ENCODE peak calls at places on chromosome 21, in ten cellular contexts. One of them, this sample, is unnamed.

GRCh38 chr21:41369105-41369914 is 7.5 kb downstream of the MX2 start:
- DNase-seq in NCI-H774: no peak
- DNase-seq in PC-3: no peak
- DNase-seq in COR-L47: peak
- DNase-seq in NCI-H1105: no peak
- DNase-seq in nucleus accumbens: no peak
- DNase-seq in NB4: peak
- DNase-seq in EL: no peak
- DNase-seq in activated naive CD4-positive, alpha-beta T cell: no peak
- DNase-seq in naive B cell: peak
- DNase-seq in this sample: no peak

GRCh38 chr21:37829447-37829846 is 86.8 kb downstream of the KCNJ6 start:
- DNase-seq in NCI-H774: no peak
- DNase-seq in PC-3: peak
- DNase-seq in COR-L47: no peak
- DNase-seq in NCI-H1105: no peak
- DNase-seq in nucleus accumbens: no peak
- DNase-seq in NB4: peak
- DNase-seq in EL: peak
- DNase-seq in activated naive CD4-positive, alpha-beta T cell: no peak
- DNase-seq in naive B cell: no peak
- DNase-seq in this sample: no peak

GRCh38 chr21:33414926-33415325 is 11.7 kb downstream of the IFNGR2 start:
- DNase-seq in NCI-H774: no peak
- DNase-seq in PC-3: no peak
- DNase-seq in COR-L47: no peak
- DNase-seq in NCI-H1105: no peak
- DNase-seq in nucleus accumbens: no peak
- DNase-seq in NB4: no peak
- DNase-seq in EL: no peak
- DNase-seq in activated naive CD4-positive, alpha-beta T cell: no peak
- DNase-seq in naive B cell: no peak
- DNase-seq in this sample: no peak

GRCh38 chr21:45823100-45823681 is 158.4 kb upstream of the COL6A1 start:
- DNase-seq in NCI-H774: no peak
- DNase-seq in PC-3: no peak
- DNase-seq in COR-L47: no peak
- DNase-seq in NCI-H1105: no peak
- DNase-seq in nucleus accumbens: no peak
- DNase-seq in NB4: no peak
- DNase-seq in EL: no peak
- DNase-seq in activated naive CD4-positive, alpha-beta T cell: no peak
- DNase-seq in naive B cell: no peak
- DNase-seq in this sample: no peak

GRCh38 chr21:29221259-29221744 is 77.4 kb upstream of the BACH1 start:
- DNase-seq in NCI-H774: no peak
- DNase-seq in PC-3: no peak
- DNase-seq in COR-L47: no peak
- DNase-seq in NCI-H1105: no peak
- DNase-seq in nucleus accumbens: no peak
- DNase-seq in NB4: no peak
- DNase-seq in EL: peak
- DNase-seq in activated naive CD4-positive, alpha-beta T cell: no peak
- DNase-seq in naive B cell: no peak
- DNase-seq in this sample: no peak

GRCh38 chr21:41835711-41836154 is 43.4 kb downstream of the PRDM15 start:
- DNase-seq in NCI-H774: no peak
- DNase-seq in PC-3: no peak
- DNase-seq in COR-L47: no peak
- DNase-seq in NCI-H1105: no peak
- DNase-seq in nucleus accumbens: no peak
- DNase-seq in NB4: no peak
- DNase-seq in EL: no peak
- DNase-seq in activated naive CD4-positive, alpha-beta T cell: no peak
- DNase-seq in naive B cell: no peak
- DNase-seq in this sample: no peak

GRCh38 chr21:21101911-21102310 is 103.7 kb downstream of the NCAM2 start:
- DNase-seq in NCI-H774: no peak
- DNase-seq in PC-3: peak
- DNase-seq in COR-L47: peak
- DNase-seq in NCI-H1105: peak
- DNase-seq in nucleus accumbens: peak
- DNase-seq in NB4: peak
- DNase-seq in EL: peak
- DNase-seq in activated naive CD4-positive, alpha-beta T cell: no peak
- DNase-seq in naive B cell: no peak
- DNase-seq in this sample: no peak

GRCh38 chr21:16492892-16493291 is 763.1 kb downstream of the USP25 start:
- DNase-seq in NCI-H774: no peak
- DNase-seq in PC-3: no peak
- DNase-seq in COR-L47: no peak
- DNase-seq in NCI-H1105: no peak
- DNase-seq in nucleus accumbens: no peak
- DNase-seq in NB4: no peak
- DNase-seq in EL: no peak
- DNase-seq in activated naive CD4-positive, alpha-beta T cell: no peak
- DNase-seq in naive B cell: no peak
- DNase-seq in this sample: no peak

GRCh38 chr21:45306832-45307571 is 19.3 kb upstream of the POFUT2 start:
- DNase-seq in NCI-H774: no peak
- DNase-seq in PC-3: no peak
- DNase-seq in COR-L47: no peak
- DNase-seq in NCI-H1105: no peak
- DNase-seq in nucleus accumbens: peak
- DNase-seq in NB4: peak
- DNase-seq in EL: peak
- DNase-seq in activated naive CD4-positive, alpha-beta T cell: no peak
- DNase-seq in naive B cell: no peak
- DNase-seq in this sample: no peak

GRCh38 chr21:15848632-15849031 is 118.8 kb downstream of the USP25 start:
- DNase-seq in NCI-H774: no peak
- DNase-seq in PC-3: peak
- DNase-seq in COR-L47: no peak
- DNase-seq in NCI-H1105: no peak
- DNase-seq in nucleus accumbens: no peak
- DNase-seq in NB4: no peak
- DNase-seq in EL: peak
- DNase-seq in activated naive CD4-positive, alpha-beta T cell: no peak
- DNase-seq in naive B cell: no peak
- DNase-seq in this sample: no peak

GRCh38 chr21:33289199-33289819 is 23.1 kb downstream of the IL10RB start:
- DNase-seq in NCI-H774: no peak
- DNase-seq in PC-3: no peak
- DNase-seq in COR-L47: no peak
- DNase-seq in NCI-H1105: no peak
- DNase-seq in nucleus accumbens: no peak
- DNase-seq in NB4: no peak
- DNase-seq in EL: peak
- DNase-seq in activated naive CD4-positive, alpha-beta T cell: no peak
- DNase-seq in naive B cell: no peak
- DNase-seq in this sample: no peak

GRCh38 chr21:45504021-45504515 is 38.2 kb downstream of the SLC19A1 start:
- DNase-seq in NCI-H774: no peak
- DNase-seq in PC-3: no peak
- DNase-seq in COR-L47: no peak
- DNase-seq in NCI-H1105: no peak
- DNase-seq in nucleus accumbens: no peak
- DNase-seq in NB4: no peak
- DNase-seq in EL: no peak
- DNase-seq in activated naive CD4-positive, alpha-beta T cell: no peak
- DNase-seq in naive B cell: no peak
- DNase-seq in this sample: no peak

GRCh38 chr21:26112127-26112742 is 58.3 kb downstream of the APP start:
- DNase-seq in NCI-H774: no peak
- DNase-seq in PC-3: no peak
- DNase-seq in COR-L47: no peak
- DNase-seq in NCI-H1105: no peak
- DNase-seq in nucleus accumbens: no peak
- DNase-seq in NB4: no peak
- DNase-seq in EL: no peak
- DNase-seq in activated naive CD4-positive, alpha-beta T cell: no peak
- DNase-seq in naive B cell: no peak
- DNase-seq in this sample: no peak

GRCh38 chr21:45224189-45224938 is 63.3 kb downstream of the POFUT2 start:
- DNase-seq in NCI-H774: no peak
- DNase-seq in PC-3: no peak
- DNase-seq in COR-L47: no peak
- DNase-seq in NCI-H1105: no peak
- DNase-seq in nucleus accumbens: no peak
- DNase-seq in NB4: no peak
- DNase-seq in EL: no peak
- DNase-seq in activated naive CD4-positive, alpha-beta T cell: no peak
- DNase-seq in naive B cell: no peak
- DNase-seq in this sample: peak

GRCh38 chr21:35508389-35508888 is 459.3 kb upstream of the RUNX1 start:
- DNase-seq in NCI-H774: no peak
- DNase-seq in PC-3: peak
- DNase-seq in COR-L47: peak
- DNase-seq in NCI-H1105: no peak
- DNase-seq in nucleus accumbens: peak
- DNase-seq in NB4: peak
- DNase-seq in EL: peak
- DNase-seq in activated naive CD4-positive, alpha-beta T cell: no peak
- DNase-seq in naive B cell: no peak
- DNase-seq in this sample: no peak

GRCh38 chr21:35578350-35578782 is 482.0 kb downstream of the SETD4 start:
- DNase-seq in NCI-H774: no peak
- DNase-seq in PC-3: no peak
- DNase-seq in COR-L47: no peak
- DNase-seq in NCI-H1105: no peak
- DNase-seq in nucleus accumbens: no peak
- DNase-seq in NB4: no peak
- DNase-seq in EL: peak
- DNase-seq in activated naive CD4-positive, alpha-beta T cell: no peak
- DNase-seq in naive B cell: no peak
- DNase-seq in this sample: no peak

GRCh38 chr21:27734146-27734545 is 767.3 kb upstream of the ADAMTS5 start:
- DNase-seq in NCI-H774: no peak
- DNase-seq in PC-3: peak
- DNase-seq in COR-L47: no peak
- DNase-seq in NCI-H1105: no peak
- DNase-seq in nucleus accumbens: no peak
- DNase-seq in NB4: no peak
- DNase-seq in EL: peak
- DNase-seq in activated naive CD4-positive, alpha-beta T cell: no peak
- DNase-seq in naive B cell: no peak
- DNase-seq in this sample: no peak

GRCh38 chr21:43959231-43960041 is 52.7 kb upstream of the TRAPPC10 start:
- DNase-seq in NCI-H774: peak
- DNase-seq in PC-3: no peak
- DNase-seq in COR-L47: no peak
- DNase-seq in NCI-H1105: no peak
- DNase-seq in nucleus accumbens: no peak
- DNase-seq in NB4: no peak
- DNase-seq in EL: no peak
- DNase-seq in activated naive CD4-positive, alpha-beta T cell: no peak
- DNase-seq in naive B cell: no peak
- DNase-seq in this sample: no peak

GRCh38 chr21:28867401-28867800 is 125.3 kb downstream of the LTN1 start:
- DNase-seq in NCI-H774: no peak
- DNase-seq in PC-3: no peak
- DNase-seq in COR-L47: no peak
- DNase-seq in NCI-H1105: no peak
- DNase-seq in nucleus accumbens: no peak
- DNase-seq in NB4: no peak
- DNase-seq in EL: peak
- DNase-seq in activated naive CD4-positive, alpha-beta T cell: no peak
- DNase-seq in naive B cell: no peak
- DNase-seq in this sample: no peak

GRCh38 chr21:34900376-34900775 is 148.7 kb downstream of the RUNX1 start:
- DNase-seq in NCI-H774: no peak
- DNase-seq in PC-3: peak
- DNase-seq in COR-L47: no peak
- DNase-seq in NCI-H1105: no peak
- DNase-seq in nucleus accumbens: no peak
- DNase-seq in NB4: peak
- DNase-seq in EL: peak
- DNase-seq in activated naive CD4-positive, alpha-beta T cell: no peak
- DNase-seq in naive B cell: no peak
- DNase-seq in this sample: no peak

GRCh38 chr21:34034369-34035014 is 38.9 kb upstream of the MRPS6 start:
- DNase-seq in NCI-H774: no peak
- DNase-seq in PC-3: no peak
- DNase-seq in COR-L47: no peak
- DNase-seq in NCI-H1105: no peak
- DNase-seq in nucleus accumbens: no peak
- DNase-seq in NB4: no peak
- DNase-seq in EL: no peak
- DNase-seq in activated naive CD4-positive, alpha-beta T cell: no peak
- DNase-seq in naive B cell: no peak
- DNase-seq in this sample: no peak

GRCh38 chr21:38643404-38644023 is 145.2 kb upstream of the ERG start:
- DNase-seq in NCI-H774: no peak
- DNase-seq in PC-3: no peak
- DNase-seq in COR-L47: no peak
- DNase-seq in NCI-H1105: no peak
- DNase-seq in nucleus accumbens: no peak
- DNase-seq in NB4: no peak
- DNase-seq in EL: no peak
- DNase-seq in activated naive CD4-positive, alpha-beta T cell: no peak
- DNase-seq in naive B cell: no peak
- DNase-seq in this sample: no peak

GRCh38 chr21:35436899-35437298 is 387.8 kb upstream of the RUNX1 start:
- DNase-seq in NCI-H774: no peak
- DNase-seq in PC-3: peak
- DNase-seq in COR-L47: no peak
- DNase-seq in NCI-H1105: no peak
- DNase-seq in nucleus accumbens: no peak
- DNase-seq in NB4: no peak
- DNase-seq in EL: no peak
- DNase-seq in activated naive CD4-positive, alpha-beta T cell: no peak
- DNase-seq in naive B cell: no peak
- DNase-seq in this sample: no peak

GRCh38 chr21:44078411-44078981 is 28.7 kb upstream of the PWP2 start:
- DNase-seq in NCI-H774: no peak
- DNase-seq in PC-3: no peak
- DNase-seq in COR-L47: no peak
- DNase-seq in NCI-H1105: no peak
- DNase-seq in nucleus accumbens: no peak
- DNase-seq in NB4: no peak
- DNase-seq in EL: no peak
- DNase-seq in activated naive CD4-positive, alpha-beta T cell: no peak
- DNase-seq in naive B cell: no peak
- DNase-seq in this sample: no peak

GRCh38 chr21:15804247-15804985 is 74.6 kb downstream of the USP25 start:
- DNase-seq in NCI-H774: no peak
- DNase-seq in PC-3: no peak
- DNase-seq in COR-L47: no peak
- DNase-seq in NCI-H1105: peak
- DNase-seq in nucleus accumbens: peak
- DNase-seq in NB4: peak
- DNase-seq in EL: no peak
- DNase-seq in activated naive CD4-positive, alpha-beta T cell: no peak
- DNase-seq in naive B cell: no peak
- DNase-seq in this sample: no peak

GRCh38 chr21:22806278-22806677 is 1808.1 kb downstream of the NCAM2 start:
- DNase-seq in NCI-H774: no peak
- DNase-seq in PC-3: no peak
- DNase-seq in COR-L47: peak
- DNase-seq in NCI-H1105: no peak
- DNase-seq in nucleus accumbens: no peak
- DNase-seq in NB4: no peak
- DNase-seq in EL: no peak
- DNase-seq in activated naive CD4-positive, alpha-beta T cell: no peak
- DNase-seq in naive B cell: no peak
- DNase-seq in this sample: no peak

GRCh38 chr21:42564561-42564971 is 50.9 kb downstream of the SLC37A1 start:
- DNase-seq in NCI-H774: no peak
- DNase-seq in PC-3: no peak
- DNase-seq in COR-L47: no peak
- DNase-seq in NCI-H1105: no peak
- DNase-seq in nucleus accumbens: no peak
- DNase-seq in NB4: no peak
- DNase-seq in EL: no peak
- DNase-seq in activated naive CD4-positive, alpha-beta T cell: no peak
- DNase-seq in naive B cell: no peak
- DNase-seq in this sample: no peak

GRCh38 chr21:24716306-24716918 is 890.9 kb downstream of the MRPL39 start:
- DNase-seq in NCI-H774: no peak
- DNase-seq in PC-3: no peak
- DNase-seq in COR-L47: no peak
- DNase-seq in NCI-H1105: no peak
- DNase-seq in nucleus accumbens: no peak
- DNase-seq in NB4: no peak
- DNase-seq in EL: no peak
- DNase-seq in activated naive CD4-positive, alpha-beta T cell: no peak
- DNase-seq in naive B cell: no peak
- DNase-seq in this sample: no peak

This sample was measured in stimulated activated CD8-positive, alpha-beta memory T cell treated with anti-CD3 and anti-CD28 coated beads, Interleukin-15, amount 100 ng/mL, for 1 hour.